ENCODE peak calls at places on chromosomes 7 and 10, in ten cellular contexts. C, Z, D, U, B, I, L, V, S and K are unnamed samples.

GRCh38 chr7:3095046-3095445 is 51.4 kb upstream of the CARD11 start:
- DNase-seq in U (no peak), C (no peak), B (no peak), D (peak; percentile 74), I (peak; percentile 4), S (peak; percentile 20), L (no peak), V (no peak), Z (no peak), K (no peak)

GRCh38 chr10:101258179-101258885 is 29.1 kb upstream of the LBX1 start:
- DNase-seq in S (no peak), L (no peak), C (no peak), U (no peak), D (no peak), V (no peak), B (no peak), Z (no peak), I (no peak), K (no peak)

GRCh38 chr7:69211739-69212138 is 386.5 kb upstream of the AUTS2 start:
- DNase-seq in Z (no peak), I (no peak), S (no peak), V (no peak), B (no peak), U (no peak), C (no peak), D (no peak), L (no peak), K (no peak)

GRCh38 chr7:132249591-132249971 is 326.7 kb downstream of the PLXNA4 start:
- DNase-seq in C (peak; percentile 56), B (peak; percentile 54), L (no peak), D (no peak), Z (peak; percentile 31), U (no peak), I (no peak), S (no peak), V (peak; percentile 58), K (no peak)

GRCh38 chr7:40015790-40016296 is 65.8 kb downstream of the CDK13 start:
- DNase-seq in V (peak; percentile 56), C (no peak), L (no peak), D (no peak), I (peak; percentile 76), S (peak; percentile 33), B (peak; percentile 5), U (no peak), Z (peak; percentile 59), K (no peak)

GRCh38 chr7:39353615-39354376 is 212.4 kb upstream of the YAE1 start:
- DNase-seq in V (no peak), L (no peak), U (no peak), C (no peak), S (peak; percentile 32), D (no peak), I (peak; percentile 15), Z (peak; percentile 88), B (peak; percentile 45), K (peak; percentile 18)

GRCh38 chr7:55130079-55130476 is 111.3 kb downstream of the EGFR start:
- DNase-seq in U (no peak), S (no peak), V (no peak), Z (peak; percentile 71), I (peak; percentile 80), C (peak; percentile 13), B (no peak), D (no peak), L (no peak), K (no peak)

GRCh38 chr7:77651544-77652162 is 44.6 kb upstream of the RSBN1L start:
- DNase-seq in D (no peak), C (peak; percentile 43), U (peak; percentile 27), V (peak; percentile 55), B (peak; percentile 66), L (no peak), Z (peak; percentile 13), I (no peak), S (no peak), K (no peak)

GRCh38 chr7:44897299-44897698 is 12.0 kb upstream of the PURB start:
- DNase-seq in L (no peak), I (no peak), U (no peak), D (no peak), S (no peak), C (no peak), Z (no peak), V (no peak), B (no peak), K (no peak)

GRCh38 chr7:81299272-81299671 is 380.4 kb upstream of the SEMA3C start:
- DNase-seq in C (peak; percentile 36), B (peak; percentile 53), D (no peak), V (no peak), Z (peak; percentile 98), S (no peak), U (peak; percentile 88), L (no peak), I (no peak), K (no peak)

GRCh38 chr10:74234569-74234968 is 83.5 kb downstream of the ADK start:
- DNase-seq in L (no peak), V (no peak), S (no peak), C (no peak), U (no peak), Z (no peak), B (no peak), D (no peak), I (no peak), K (no peak)

GRCh38 chr7:143882611-143883078 is 19.3 kb downstream of the TCAF1 start:
- DNase-seq in B (peak; percentile 87), L (no peak), Z (peak; percentile 73), I (peak; percentile 88), V (peak; percentile 64), S (peak; percentile 74), C (no peak), D (no peak), U (no peak), K (peak; percentile 79)

GRCh38 chr10:101429423-101429822 is 75.5 kb downstream of the BTRC start:
- DNase-seq in I (no peak), U (no peak), Z (no peak), B (no peak), D (no peak), C (no peak), S (no peak), L (no peak), V (no peak), K (no peak)

GRCh38 chr10:55820478-55820877 is 540.6 kb downstream of the ZWINT start:
- DNase-seq in I (no peak), Z (no peak), D (no peak), U (no peak), V (no peak), B (no peak), C (no peak), S (no peak), L (no peak), K (no peak)

GRCh38 chr10:55820071-55820470 is 541.0 kb downstream of the ZWINT start:
- DNase-seq in V (no peak), L (no peak), S (no peak), B (no peak), U (no peak), I (no peak), C (no peak), Z (no peak), D (no peak), K (no peak)

GRCh38 chr10:55822096-55822495 is 539.0 kb downstream of the ZWINT start:
- DNase-seq in D (no peak), U (no peak), C (no peak), L (no peak), I (no peak), V (no peak), B (no peak), Z (no peak), S (no peak), K (no peak)
- H3K4me3 ChIP-seq in D (no peak overlapping the region), U (no peak overlapping the region), C (no peak overlapping the region), L (no peak overlapping the region), I (no peak overlapping the region), V (no peak overlapping the region), B (no peak overlapping the region), Z (no peak overlapping the region), S (no peak overlapping the region), K (no peak overlapping the region)

GRCh38 chr7:37442268-37442667 is 6.4 kb downstream of the ELMO1 start:
- DNase-seq in U (no peak), C (no peak), B (no peak), S (no peak), I (no peak), Z (no peak), L (no peak), V (no peak), D (no peak), K (no peak)
- H3K4me1 ChIP-seq in U (no peaks in the 10 kb centered on the region), C (peaks cover 11% of the 10 kb centered on the region), B (peaks cover 15% of the 10 kb centered on the region), S (peaks cover 29% of the 10 kb centered on the region), I (peaks cover 68% of the 10 kb centered on the region), Z (no peaks in the 10 kb centered on the region), L (no peaks in the 10 kb centered on the region), V (no peaks in the 10 kb centered on the region), D (peaks cover 45% of the 10 kb centered on the region), K (peaks cover 74% of the 10 kb centered on the region)

DNA sequence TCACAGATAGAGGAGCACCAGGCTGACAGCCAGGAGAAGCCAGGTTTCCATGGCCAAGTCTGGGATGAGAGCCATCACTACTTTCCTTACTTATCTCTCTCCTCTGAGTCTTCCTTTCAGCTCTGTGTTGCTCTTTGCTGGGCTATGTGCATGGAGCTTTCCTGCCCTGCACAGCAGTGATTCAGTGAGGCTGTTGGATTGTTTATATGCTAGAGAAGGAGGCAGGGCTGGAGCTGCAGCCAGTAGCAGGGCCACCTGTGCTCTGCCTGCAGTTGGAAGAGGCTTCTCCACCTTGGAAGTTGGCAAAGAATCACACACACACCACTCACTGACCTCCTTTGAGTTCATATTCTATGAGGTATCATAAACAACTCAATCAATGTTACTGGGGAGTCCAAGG is at the start of gene CYP3A4:
- DNase-seq in Z (no peak), U (no peak), D (no peak), L (no peak), S (peak; percentile 40), C (no peak), V (no peak), B (no peak), I (no peak), K (no peak)
- H3K4me3 ChIP-seq in Z (no peak within 1 kb of the TSS), U (no peak within 1 kb of the TSS), D (no peak within 1 kb of the TSS), L (no peak within 1 kb of the TSS), S (no peak within 1 kb of the TSS), C (no peak within 1 kb of the TSS), V (no peak within 1 kb of the TSS), B (no peak within 1 kb of the TSS), I (no peak within 1 kb of the TSS), K (no peak within 1 kb of the TSS)

GRCh38 chr7:97735075-97735474 is 3.2 kb downstream of the TAC1 start:
- DNase-seq in D (no peak), Z (no peak), C (no peak), B (no peak), V (no peak), U (no peak), S (no peak), I (no peak), L (no peak), K (no peak)

GRCh38 chr7:97734255-97734654 is 2.4 kb downstream of the TAC1 start:
- DNase-seq in L (no peak), U (no peak), V (no peak), Z (no peak), I (no peak), S (no peak), D (no peak), B (no peak), C (no peak), K (no peak)

GRCh38 chr7:97732567-97733275 is 835 bp downstream of the TAC1 start:
- DNase-seq in U (no peak), C (no peak), L (no peak), I (no peak), V (no peak), S (no peak), Z (no peak), D (no peak), B (no peak), K (no peak)

GRCh38 chr7:97731736-97732370 is at the start of gene TAC1:
- DNase-seq in L (no peak), Z (peak; percentile 2), V (no peak), U (no peak), S (no peak), D (no peak), B (peak; percentile 35), I (no peak), C (no peak), K (no peak)

GRCh38 chr7:97733276-97734206 is 1.7 kb downstream of the TAC1 start:
- DNase-seq in D (no peak), S (no peak), C (no peak), L (no peak), I (no peak), Z (no peak), U (no peak), V (no peak), B (peak; percentile 19), K (no peak)
- H3K4me1 ChIP-seq in D (peaks cover 4% of the 10 kb centered on the region), S (peaks cover 6% of the 10 kb centered on the region), C (peaks cover 5% of the 10 kb centered on the region), L (peaks cover 3% of the 10 kb centered on the region), I (no peaks in the 10 kb centered on the region), Z (no peaks in the 10 kb centered on the region), U (no peaks in the 10 kb centered on the region), V (peaks cover 5% of the 10 kb centered on the region), B (peaks cover 14% of the 10 kb centered on the region), K (peaks cover 19% of the 10 kb centered on the region)